ENCODE peak calls at places on chromosomes 2 and 18, in five cellular contexts. A is EH; L is activated CD8-positive, alpha-beta memory T cell treated with anti-CD3 and anti-CD28 coated beads for 48 hours; V is NCI-H774; S is T-helper 2 cell. O is an unnamed sample.

GRCh38 chr18:59219672-59220163 is at the start of gene GRP:
- DNase-seq in A (no peak), L (no peak), V (peak; percentile 60), S (no peak), O (no peak)

GRCh38 chr2:157940024-157940423 is 63.9 kb upstream of the ACVR1 start:
- DNase-seq in A (no peak), L (no peak), V (no peak), S (no peak), O (no peak)

GRCh38 chr2:239826786-239827510 is 198.2 kb downstream of the NDUFA10 start:
- DNase-seq in A (no peak), L (no peak), V (no peak), S (no peak), O (no peak)

GRCh38 chr2:82340578-82341053 is 2036.1 kb upstream of the LRRTM1 start:
- DNase-seq in A (no peak), L (no peak), V (no peak), S (no peak), O (no peak)

GRCh38 chr2:72497761-72498160 is 328.1 kb downstream of the EXOC6B start:
- DNase-seq in A (peak; percentile 11), L (no peak), V (no peak), S (no peak), O (no peak)

GRCh38 chr2:120229341-120229740 is 6.1 kb upstream of the TMEM185B start:
- DNase-seq in A (no peak), L (no peak), V (no peak), S (no peak), O (no peak)

GRCh38 chr2:95231723-95232122 is 24.4 kb downstream of the ZNF892 start:
- DNase-seq in A (peak; percentile 76), L (peak; percentile 14), V (peak; percentile 59), S (no peak), O (peak; percentile 28)

GRCh38 chr2:138029238-138029637 is 65.0 kb downstream of the HNMT start:
- DNase-seq in A (peak; percentile 41), L (no peak), V (no peak), S (no peak), O (no peak)

GRCh38 chr18:54672846-54673475 is 81.9 kb downstream of the DYNAP start:
- DNase-seq in A (no peak), L (no peak), V (no peak), S (no peak), O (no peak)

GRCh38 chr2:105376010-105376409 is 22.8 kb downstream of the FHL2 start:
- DNase-seq in A (no peak), L (no peak), V (no peak), S (no peak), O (no peak)

GRCh38 chr2:7841751-7842150 is 840.1 kb upstream of the ID2 start:
- DNase-seq in A (no peak), L (no peak), V (no peak), S (no peak), O (no peak)

GRCh38 chr18:48800877-48801727 is 149.7 kb downstream of the SMAD7 start:
- DNase-seq in A (peak; percentile 84), L (no peak), V (no peak), S (no peak), O (no peak)

GRCh38 chr18:40094441-40094840 is 1860.6 kb upstream of the PIK3C3 start:
- DNase-seq in A (no peak), L (no peak), V (no peak), S (no peak), O (no peak)

GRCh38 chr2:149329068-149329467 is 1.3 kb upstream of the LYPD6 start:
- DNase-seq in A (peak; percentile 1), L (no peak), V (peak; percentile 31), S (no peak), O (no peak)

GRCh38 chr2:43083710-43084698 is 142.4 kb downstream of the ZFP36L2 start:
- DNase-seq in A (peak; percentile 91), L (no peak), V (no peak), S (no peak), O (no peak)

GRCh38 chr2:239238381-239238780 is 162.4 kb downstream of the HDAC4 start:
- DNase-seq in A (no peak), L (no peak), V (no peak), S (no peak), O (no peak)

GRCh38 chr2:232207174-232207573 is 171.4 kb upstream of the ALPP start:
- DNase-seq in A (no peak), L (no peak), V (no peak), S (no peak), O (no peak)

GRCh38 chr18:24544141-24544498 is 83.7 kb downstream of the HRH4 start:
- DNase-seq in A (peak; percentile 30), L (no peak), V (peak; percentile 13), S (no peak), O (no peak)

GRCh38 chr2:202314116-202314515 is 48.6 kb downstream of the NOP58 start:
- DNase-seq in A (no peak), L (no peak), V (no peak), S (no peak), O (no peak)

GRCh38 chr2:183079335-183079775 is 808 bp downstream of the DUSP19 start:
- DNase-seq in A (peak; percentile 26), L (no peak), V (no peak), S (no peak), O (no peak)

GRCh38 chr18:9333441-9334350 is 877 bp upstream of the TWSG1 start:
- DNase-seq in A (no peak), L (peak; percentile 2), V (no peak), S (no peak), O (peak; percentile 82)

GRCh38 chr2:119647440-119648169 is 31.4 kb upstream of the TMEM177 start:
- DNase-seq in A (no peak), L (no peak), V (no peak), S (no peak), O (no peak)

GRCh38 chr18:27735117-27735516 is 441.8 kb downstream of the CDH2 start:
- DNase-seq in A (peak; percentile 6), L (no peak), V (no peak), S (no peak), O (no peak)

GRCh38 chr2:109322111-109322510 is 193.1 kb downstream of the SH3RF3 start:
- DNase-seq in A (peak; percentile 99), L (no peak), V (no peak), S (no peak), O (no peak)

GRCh38 chr2:157058161-157058560 is 199.3 kb upstream of the GALNT5 start:
- DNase-seq in A (no peak), L (no peak), V (no peak), S (no peak), O (no peak)

GRCh38 chr2:10863837-10864236 is 47.9 kb upstream of the KCNF1 start:
- DNase-seq in A (no peak), L (no peak), V (no peak), S (no peak), O (no peak)

GRCh38 chr2:136126021-136126420 is 8.1 kb upstream of the CXCR4 start:
- DNase-seq in A (no peak), L (no peak), V (no peak), S (no peak), O (no peak)

GRCh38 chr2:101638156-101638809 is 59.2 kb upstream of the MAP4K4 start:
- DNase-seq in A (no peak), L (no peak), V (no peak), S (no peak), O (no peak)

GRCh38 chr2:242041816-242042215 is 172.3 kb downstream of the RTP5 start:
- DNase-seq in A (no peak), L (no peak), V (no peak), S (no peak), O (no peak)

GRCh38 chr2:232436381-232437129 is 19.4 kb upstream of the ALPI start:
- DNase-seq in A (peak; percentile 5), L (no peak), V (no peak), S (no peak), O (no peak)

GRCh38 chr18:51266736-51267135 is 69.3 kb upstream of the MEX3C start:
- DNase-seq in A (no peak), L (no peak), V (no peak), S (no peak), O (no peak)

GRCh38 chr2:204127238-204127637 is 190.7 kb downstream of the ICOS start:
- DNase-seq in A (peak; percentile 13), L (no peak), V (no peak), S (no peak), O (no peak)

GRCh38 chr2:86622409-86622877 is 1.2 kb downstream of the RNF103 start:
- DNase-seq in A (peak; percentile 36), L (no peak), V (no peak), S (peak; percentile 9), O (no peak)

GRCh38 chr2:160499865-160500264 is 6.3 kb upstream of the RBMS1 start:
- DNase-seq in A (no peak), L (no peak), V (no peak), S (no peak), O (no peak)

GRCh38 chr2:15943378-15943851 is 3.1 kb downstream of the MYCN start:
- DNase-seq in A (no peak), L (no peak), V (no peak), S (no peak), O (peak; percentile 12)

GRCh38 chr2:162824319-162824718 is 14.2 kb downstream of the KCNH7 start:
- DNase-seq in A (no peak), L (no peak), V (peak; percentile 43), S (no peak), O (peak; percentile 86)

GRCh38 chr2:61582191-61582590 is 44.0 kb upstream of the XPO1 start:
- DNase-seq in A (no peak), L (no peak), V (no peak), S (no peak), O (no peak)

GRCh38 chr2:51581636-51582267 is 549.8 kb upstream of the NRXN1 start:
- DNase-seq in A (no peak), L (no peak), V (no peak), S (no peak), O (no peak)

O was measured in SHP77 treated with DMSO at 0.1 percent for 48 hours.